ENCODE peak calls at places on chromosomes 1 and 21, in four cellular contexts. O is NCI-H1105 treated with DMSO at 0.1 percent for 48 hours, Y is immature natural killer cell, F is left kidney. D is an unnamed sample.

GRCh38 chr1:194297999-194298598 is 1111.7 kb upstream of the B3GALT2 start:
- DNase-seq in Y (no peak), O (no peak), F (no peak), D (peak)

GRCh38 chr1:67441183-67441582 is 11.0 kb upstream of the SERBP1 start:
- DNase-seq in O (peak), F (peak), Y (no peak), D (no peak)

GRCh38 chr1:172588296-172589291 is 55.6 kb downstream of the SUCO start:
- DNase-seq in Y (no peak), O (no peak), F (no peak), D (peak)

GRCh38 chr1:47434051-47434842 is 3.6 kb upstream of the FOXD2 start:
- DNase-seq in F (peak), Y (no peak), O (no peak), D (no peak)

GRCh38 chr1:59013276-59013927 is 229.6 kb upstream of the JUN start:
- DNase-seq in F (peak), Y (no peak), O (no peak), D (no peak)

GRCh38 chr1:212002536-212002935 is 32.8 kb downstream of the INTS7 start:
- DNase-seq in O (no peak), F (no peak), Y (no peak), D (no peak)

GRCh38 chr1:176766779-176767178 is 303.8 kb downstream of the PAPPA2 start:
- DNase-seq in Y (no peak), O (no peak), F (no peak), D (no peak)

GRCh38 chr1:107963601-107964396 is 1.2 kb downstream of the VAV3 start:
- DNase-seq in Y (peak), O (no peak), F (peak), D (no peak)

GRCh38 chr1:241142493-241142892 is 214.5 kb downstream of the RGS7 start:
- DNase-seq in Y (no peak), F (no peak), O (no peak), D (no peak)

GRCh38 chr1:3858231-3858981 is 1.1 kb downstream of the DFFB start:
- DNase-seq in Y (no peak), F (peak), O (peak), D (peak)

GRCh38 chr21:8988696-8989095 is 1532.7 kb upstream of the TPTE start:
- DNase-seq in F (no peak), Y (no peak), O (no peak), D (no peak)

GRCh38 chr1:112431038-112431437 is 35.0 kb downstream of the CTTNBP2NL start:
- DNase-seq in Y (no peak), F (no peak), O (no peak), D (no peak)

GRCh38 chr1:2344121-2344681 is 47.2 kb downstream of the MORN1 start:
- DNase-seq in F (no peak), Y (no peak), O (peak), D (no peak)

D was measured in RKO.